ENCODE peak calls at places on chromosome 16, in ten cellular contexts. One of them, this sample, is unnamed.
A peak's percentile ranks its signal among the peaks of the same experiment; 100 is the strongest.

GRCh38 chr16:58186176-58186944 is 11.5 kb downstream of the CSNK2A2 start:
- DNase-seq in effector memory CD8-positive, alpha-beta T cell: no peak
- DNase-seq in nucleus accumbens: no peak
- DNase-seq in DMS153: no peak
- DNase-seq in CD8-positive, alpha-beta T cell: no peak
- DNase-seq in activated CD4-positive, alpha-beta T cell treated with anti-CD3 and anti-CD28 coated beads, Interleukin-2, amount 50 U/mL, for 48 hours: no peak
- DNase-seq in fibroblast of lung: no peak
- DNase-seq in HFFc6: no peak
- DNase-seq in NCI-H1092 treated with DMSO at 0.1 percent for 48 hours: no peak
- DNase-seq in GM12865: no peak
- DNase-seq in this sample: no peak

GRCh38 chr16:83508295-83508694 is 299.5 kb upstream of the HSBP1 start:
- DNase-seq in GM12865: no peak
- DNase-seq in DMS153: no peak
- DNase-seq in effector memory CD8-positive, alpha-beta T cell: no peak
- DNase-seq in NCI-H1092 treated with DMSO at 0.1 percent for 48 hours: no peak
- DNase-seq in nucleus accumbens: no peak
- DNase-seq in fibroblast of lung: no peak
- DNase-seq in CD8-positive, alpha-beta T cell: no peak
- DNase-seq in HFFc6: no peak
- DNase-seq in activated CD4-positive, alpha-beta T cell treated with anti-CD3 and anti-CD28 coated beads, Interleukin-2, amount 50 U/mL, for 48 hours: no peak
- DNase-seq in this sample: no peak

GRCh38 chr16:1749152-1750117 is 21.9 kb downstream of the NME3 start:
- DNase-seq in HFFc6: peak; percentile 34
- DNase-seq in fibroblast of lung: no peak
- DNase-seq in GM12865: no peak
- DNase-seq in effector memory CD8-positive, alpha-beta T cell: no peak
- DNase-seq in nucleus accumbens: no peak
- DNase-seq in CD8-positive, alpha-beta T cell: no peak
- DNase-seq in DMS153: no peak
- DNase-seq in activated CD4-positive, alpha-beta T cell treated with anti-CD3 and anti-CD28 coated beads, Interleukin-2, amount 50 U/mL, for 48 hours: no peak
- DNase-seq in NCI-H1092 treated with DMSO at 0.1 percent for 48 hours: no peak
- DNase-seq in this sample: no peak

GRCh38 chr16:89412811-89413210 is 77.5 kb downstream of the ANKRD11 start:
- DNase-seq in effector memory CD8-positive, alpha-beta T cell: no peak
- DNase-seq in NCI-H1092 treated with DMSO at 0.1 percent for 48 hours: no peak
- DNase-seq in activated CD4-positive, alpha-beta T cell treated with anti-CD3 and anti-CD28 coated beads, Interleukin-2, amount 50 U/mL, for 48 hours: no peak
- DNase-seq in GM12865: no peak
- DNase-seq in HFFc6: no peak
- DNase-seq in CD8-positive, alpha-beta T cell: no peak
- DNase-seq in fibroblast of lung: no peak
- DNase-seq in nucleus accumbens: no peak
- DNase-seq in DMS153: no peak
- DNase-seq in this sample: no peak

GRCh38 chr16:81040837-81041236 is 5.2 kb downstream of the ATMIN start:
- DNase-seq in effector memory CD8-positive, alpha-beta T cell: no peak
- DNase-seq in fibroblast of lung: no peak
- DNase-seq in nucleus accumbens: no peak
- DNase-seq in activated CD4-positive, alpha-beta T cell treated with anti-CD3 and anti-CD28 coated beads, Interleukin-2, amount 50 U/mL, for 48 hours: no peak
- DNase-seq in CD8-positive, alpha-beta T cell: no peak
- DNase-seq in GM12865: no peak
- DNase-seq in HFFc6: no peak
- DNase-seq in DMS153: no peak
- DNase-seq in NCI-H1092 treated with DMSO at 0.1 percent for 48 hours: no peak
- DNase-seq in this sample: no peak

GRCh38 chr16:82995927-82996441 is 369.2 kb downstream of the CDH13 start:
- DNase-seq in DMS153: peak; percentile 90
- DNase-seq in NCI-H1092 treated with DMSO at 0.1 percent for 48 hours: peak; percentile 79
- DNase-seq in effector memory CD8-positive, alpha-beta T cell: no peak
- DNase-seq in fibroblast of lung: peak; percentile 92
- DNase-seq in HFFc6: peak; percentile 62
- DNase-seq in CD8-positive, alpha-beta T cell: no peak
- DNase-seq in nucleus accumbens: no peak
- DNase-seq in GM12865: no peak
- DNase-seq in activated CD4-positive, alpha-beta T cell treated with anti-CD3 and anti-CD28 coated beads, Interleukin-2, amount 50 U/mL, for 48 hours: no peak
- DNase-seq in this sample: no peak

GRCh38 chr16:12062343-12063003 is 85.9 kb downstream of the SNX29 start:
- DNase-seq in activated CD4-positive, alpha-beta T cell treated with anti-CD3 and anti-CD28 coated beads, Interleukin-2, amount 50 U/mL, for 48 hours: no peak
- DNase-seq in DMS153: no peak
- DNase-seq in GM12865: no peak
- DNase-seq in nucleus accumbens: no peak
- DNase-seq in HFFc6: peak; percentile 96
- DNase-seq in CD8-positive, alpha-beta T cell: no peak
- DNase-seq in NCI-H1092 treated with DMSO at 0.1 percent for 48 hours: no peak
- DNase-seq in effector memory CD8-positive, alpha-beta T cell: no peak
- DNase-seq in fibroblast of lung: peak; percentile 87
- DNase-seq in this sample: peak; percentile 4

GRCh38 chr16:11955713-11956123 is 9.3 kb upstream of the TNFRSF17 start:
- DNase-seq in CD8-positive, alpha-beta T cell: no peak
- DNase-seq in activated CD4-positive, alpha-beta T cell treated with anti-CD3 and anti-CD28 coated beads, Interleukin-2, amount 50 U/mL, for 48 hours: no peak
- DNase-seq in NCI-H1092 treated with DMSO at 0.1 percent for 48 hours: no peak
- DNase-seq in nucleus accumbens: no peak
- DNase-seq in GM12865: no peak
- DNase-seq in DMS153: no peak
- DNase-seq in fibroblast of lung: peak; percentile 76
- DNase-seq in HFFc6: peak; percentile 98
- DNase-seq in effector memory CD8-positive, alpha-beta T cell: no peak
- DNase-seq in this sample: no peak

GRCh38 chr16:27928542-27928941 is 135.0 kb downstream of the GSG1L start:
- DNase-seq in GM12865: no peak
- DNase-seq in activated CD4-positive, alpha-beta T cell treated with anti-CD3 and anti-CD28 coated beads, Interleukin-2, amount 50 U/mL, for 48 hours: no peak
- DNase-seq in HFFc6: no peak
- DNase-seq in fibroblast of lung: no peak
- DNase-seq in nucleus accumbens: no peak
- DNase-seq in DMS153: no peak
- DNase-seq in CD8-positive, alpha-beta T cell: no peak
- DNase-seq in NCI-H1092 treated with DMSO at 0.1 percent for 48 hours: no peak
- DNase-seq in effector memory CD8-positive, alpha-beta T cell: no peak
- DNase-seq in this sample: no peak

GRCh38 chr16:11201498-11202259 is 54.3 kb downstream of the SOCS1 start:
- DNase-seq in effector memory CD8-positive, alpha-beta T cell: no peak
- DNase-seq in activated CD4-positive, alpha-beta T cell treated with anti-CD3 and anti-CD28 coated beads, Interleukin-2, amount 50 U/mL, for 48 hours: no peak
- DNase-seq in DMS153: no peak
- DNase-seq in NCI-H1092 treated with DMSO at 0.1 percent for 48 hours: no peak
- DNase-seq in CD8-positive, alpha-beta T cell: no peak
- DNase-seq in nucleus accumbens: no peak
- DNase-seq in GM12865: peak; percentile 36
- DNase-seq in fibroblast of lung: peak; percentile 72
- DNase-seq in HFFc6: peak; percentile 93
- DNase-seq in this sample: no peak

GRCh38 chr16:67546091-67546501 is 16.2 kb upstream of the CTCF start:
- DNase-seq in nucleus accumbens: no peak
- DNase-seq in DMS153: no peak
- DNase-seq in NCI-H1092 treated with DMSO at 0.1 percent for 48 hours: no peak
- DNase-seq in fibroblast of lung: no peak
- DNase-seq in activated CD4-positive, alpha-beta T cell treated with anti-CD3 and anti-CD28 coated beads, Interleukin-2, amount 50 U/mL, for 48 hours: no peak
- DNase-seq in HFFc6: no peak
- DNase-seq in GM12865: no peak
- DNase-seq in CD8-positive, alpha-beta T cell: no peak
- DNase-seq in effector memory CD8-positive, alpha-beta T cell: no peak
- DNase-seq in this sample: no peak

GRCh38 chr16:29806096-29806579 is at the start of gene MAZ:
- DNase-seq in CD8-positive, alpha-beta T cell: peak; percentile 69
- DNase-seq in GM12865: no peak
- DNase-seq in DMS153: peak; percentile 91
- DNase-seq in HFFc6: peak; percentile 85
- DNase-seq in fibroblast of lung: peak; percentile 94
- DNase-seq in effector memory CD8-positive, alpha-beta T cell: no peak
- DNase-seq in NCI-H1092 treated with DMSO at 0.1 percent for 48 hours: peak; percentile 94
- DNase-seq in nucleus accumbens: peak; percentile 50
- DNase-seq in activated CD4-positive, alpha-beta T cell treated with anti-CD3 and anti-CD28 coated beads, Interleukin-2, amount 50 U/mL, for 48 hours: no peak
- DNase-seq in this sample: peak; percentile 83

GRCh38 chr16:71568541-71568940 is 8.4 kb downstream of the TAT start:
- DNase-seq in activated CD4-positive, alpha-beta T cell treated with anti-CD3 and anti-CD28 coated beads, Interleukin-2, amount 50 U/mL, for 48 hours: no peak
- DNase-seq in DMS153: no peak
- DNase-seq in GM12865: no peak
- DNase-seq in fibroblast of lung: no peak
- DNase-seq in HFFc6: no peak
- DNase-seq in NCI-H1092 treated with DMSO at 0.1 percent for 48 hours: no peak
- DNase-seq in effector memory CD8-positive, alpha-beta T cell: no peak
- DNase-seq in CD8-positive, alpha-beta T cell: no peak
- DNase-seq in nucleus accumbens: no peak
- DNase-seq in this sample: no peak

GRCh38 chr16:85763616-85764015 is 12.7 kb upstream of the C16orf74 start:
- DNase-seq in activated CD4-positive, alpha-beta T cell treated with anti-CD3 and anti-CD28 coated beads, Interleukin-2, amount 50 U/mL, for 48 hours: no peak
- DNase-seq in effector memory CD8-positive, alpha-beta T cell: no peak
- DNase-seq in DMS153: no peak
- DNase-seq in HFFc6: no peak
- DNase-seq in GM12865: no peak
- DNase-seq in NCI-H1092 treated with DMSO at 0.1 percent for 48 hours: no peak
- DNase-seq in CD8-positive, alpha-beta T cell: no peak
- DNase-seq in fibroblast of lung: no peak
- DNase-seq in nucleus accumbens: no peak
- DNase-seq in this sample: no peak

GRCh38 chr16:48609453-48610023 is 442 bp downstream of the N4BP1 start:
- DNase-seq in GM12865: peak; percentile 69
- DNase-seq in NCI-H1092 treated with DMSO at 0.1 percent for 48 hours: peak; percentile 34
- DNase-seq in fibroblast of lung: peak; percentile 60
- DNase-seq in HFFc6: peak; percentile 45
- DNase-seq in CD8-positive, alpha-beta T cell: no peak
- DNase-seq in DMS153: no peak
- DNase-seq in effector memory CD8-positive, alpha-beta T cell: peak; percentile 49
- DNase-seq in nucleus accumbens: peak; percentile 52
- DNase-seq in activated CD4-positive, alpha-beta T cell treated with anti-CD3 and anti-CD28 coated beads, Interleukin-2, amount 50 U/mL, for 48 hours: peak; percentile 53
- DNase-seq in this sample: peak; percentile 75

GRCh38 chr16:430904-431303 is 5.5 kb downstream of the RAB11FIP3 start:
- DNase-seq in GM12865: no peak
- DNase-seq in nucleus accumbens: no peak
- DNase-seq in activated CD4-positive, alpha-beta T cell treated with anti-CD3 and anti-CD28 coated beads, Interleukin-2, amount 50 U/mL, for 48 hours: no peak
- DNase-seq in HFFc6: no peak
- DNase-seq in CD8-positive, alpha-beta T cell: no peak
- DNase-seq in DMS153: no peak
- DNase-seq in fibroblast of lung: no peak
- DNase-seq in NCI-H1092 treated with DMSO at 0.1 percent for 48 hours: no peak
- DNase-seq in effector memory CD8-positive, alpha-beta T cell: no peak
- DNase-seq in this sample: no peak

GRCh38 chr16:1941162-1941923 is 1.7 kb downstream of the MSRB1 start:
- DNase-seq in CD8-positive, alpha-beta T cell: no peak
- DNase-seq in DMS153: no peak
- DNase-seq in fibroblast of lung: peak; percentile 33
- DNase-seq in HFFc6: no peak
- DNase-seq in effector memory CD8-positive, alpha-beta T cell: no peak
- DNase-seq in GM12865: no peak
- DNase-seq in NCI-H1092 treated with DMSO at 0.1 percent for 48 hours: no peak
- DNase-seq in activated CD4-positive, alpha-beta T cell treated with anti-CD3 and anti-CD28 coated beads, Interleukin-2, amount 50 U/mL, for 48 hours: no peak
- DNase-seq in nucleus accumbens: no peak
- DNase-seq in this sample: no peak

GRCh38 chr16:71383054-71383773 is 24.7 kb downstream of the CALB2 start:
- DNase-seq in effector memory CD8-positive, alpha-beta T cell: no peak
- DNase-seq in HFFc6: peak; percentile 36
- DNase-seq in CD8-positive, alpha-beta T cell: no peak
- DNase-seq in GM12865: peak; percentile 11
- DNase-seq in DMS153: no peak
- DNase-seq in nucleus accumbens: no peak
- DNase-seq in activated CD4-positive, alpha-beta T cell treated with anti-CD3 and anti-CD28 coated beads, Interleukin-2, amount 50 U/mL, for 48 hours: no peak
- DNase-seq in NCI-H1092 treated with DMSO at 0.1 percent for 48 hours: no peak
- DNase-seq in fibroblast of lung: no peak
- DNase-seq in this sample: no peak

GRCh38 chr16:88940196-88941050 is 36.6 kb downstream of the CBFA2T3 start:
- DNase-seq in activated CD4-positive, alpha-beta T cell treated with anti-CD3 and anti-CD28 coated beads, Interleukin-2, amount 50 U/mL, for 48 hours: no peak
- DNase-seq in nucleus accumbens: no peak
- DNase-seq in fibroblast of lung: no peak
- DNase-seq in GM12865: peak; percentile 30
- DNase-seq in NCI-H1092 treated with DMSO at 0.1 percent for 48 hours: peak; percentile 43
- DNase-seq in DMS153: no peak
- DNase-seq in CD8-positive, alpha-beta T cell: no peak
- DNase-seq in HFFc6: no peak
- DNase-seq in effector memory CD8-positive, alpha-beta T cell: no peak
- DNase-seq in this sample: peak; percentile 69

GRCh38 chr16:1551166-1551565 is 17.7 kb downstream of the TMEM204 start:
- DNase-seq in nucleus accumbens: no peak
- DNase-seq in NCI-H1092 treated with DMSO at 0.1 percent for 48 hours: no peak
- DNase-seq in DMS153: no peak
- DNase-seq in CD8-positive, alpha-beta T cell: no peak
- DNase-seq in activated CD4-positive, alpha-beta T cell treated with anti-CD3 and anti-CD28 coated beads, Interleukin-2, amount 50 U/mL, for 48 hours: no peak
- DNase-seq in GM12865: no peak
- DNase-seq in HFFc6: no peak
- DNase-seq in fibroblast of lung: no peak
- DNase-seq in effector memory CD8-positive, alpha-beta T cell: no peak
- DNase-seq in this sample: no peak

GRCh38 chr16:70604407-70605283 is 41.7 kb upstream of the IL34 start:
- DNase-seq in HFFc6: no peak
- DNase-seq in effector memory CD8-positive, alpha-beta T cell: no peak
- DNase-seq in CD8-positive, alpha-beta T cell: no peak
- DNase-seq in fibroblast of lung: no peak
- DNase-seq in GM12865: no peak
- DNase-seq in DMS153: no peak
- DNase-seq in NCI-H1092 treated with DMSO at 0.1 percent for 48 hours: no peak
- DNase-seq in nucleus accumbens: no peak
- DNase-seq in activated CD4-positive, alpha-beta T cell treated with anti-CD3 and anti-CD28 coated beads, Interleukin-2, amount 50 U/mL, for 48 hours: no peak
- DNase-seq in this sample: no peak

GRCh38 chr16:85979605-85980004 is 80.6 kb downstream of the IRF8 start:
- DNase-seq in DMS153: no peak
- DNase-seq in activated CD4-positive, alpha-beta T cell treated with anti-CD3 and anti-CD28 coated beads, Interleukin-2, amount 50 U/mL, for 48 hours: no peak
- DNase-seq in GM12865: no peak
- DNase-seq in effector memory CD8-positive, alpha-beta T cell: no peak
- DNase-seq in fibroblast of lung: no peak
- DNase-seq in CD8-positive, alpha-beta T cell: no peak
- DNase-seq in NCI-H1092 treated with DMSO at 0.1 percent for 48 hours: no peak
- DNase-seq in nucleus accumbens: no peak
- DNase-seq in HFFc6: no peak
- DNase-seq in this sample: no peak

GRCh38 chr16:50680907-50681885 is at the start of gene SNX20:
- DNase-seq in effector memory CD8-positive, alpha-beta T cell: peak; percentile 57
- DNase-seq in nucleus accumbens: no peak
- DNase-seq in GM12865: peak; percentile 83
- DNase-seq in DMS153: no peak
- DNase-seq in activated CD4-positive, alpha-beta T cell treated with anti-CD3 and anti-CD28 coated beads, Interleukin-2, amount 50 U/mL, for 48 hours: peak; percentile 70
- DNase-seq in HFFc6: no peak
- DNase-seq in NCI-H1092 treated with DMSO at 0.1 percent for 48 hours: no peak
- DNase-seq in CD8-positive, alpha-beta T cell: peak; percentile 62
- DNase-seq in fibroblast of lung: no peak
- DNase-seq in this sample: peak; percentile 74

GRCh38 chr16:67888311-67888710 is 3.6 kb downstream of the NRN1L start:
- DNase-seq in GM12865: no peak
- DNase-seq in NCI-H1092 treated with DMSO at 0.1 percent for 48 hours: no peak
- DNase-seq in HFFc6: no peak
- DNase-seq in DMS153: no peak
- DNase-seq in nucleus accumbens: no peak
- DNase-seq in effector memory CD8-positive, alpha-beta T cell: no peak
- DNase-seq in activated CD4-positive, alpha-beta T cell treated with anti-CD3 and anti-CD28 coated beads, Interleukin-2, amount 50 U/mL, for 48 hours: no peak
- DNase-seq in CD8-positive, alpha-beta T cell: no peak
- DNase-seq in fibroblast of lung: no peak
- DNase-seq in this sample: no peak

GRCh38 chr16:87924937-87925670 is 11.2 kb downstream of the CA5A start:
- DNase-seq in NCI-H1092 treated with DMSO at 0.1 percent for 48 hours: peak; percentile 98
- DNase-seq in DMS153: peak; percentile 94
- DNase-seq in GM12865: no peak
- DNase-seq in nucleus accumbens: no peak
- DNase-seq in CD8-positive, alpha-beta T cell: no peak
- DNase-seq in effector memory CD8-positive, alpha-beta T cell: no peak
- DNase-seq in activated CD4-positive, alpha-beta T cell treated with anti-CD3 and anti-CD28 coated beads, Interleukin-2, amount 50 U/mL, for 48 hours: no peak
- DNase-seq in HFFc6: no peak
- DNase-seq in fibroblast of lung: no peak
- DNase-seq in this sample: no peak

GRCh38 chr16:23539984-23540816 is 16.9 kb downstream of the EARS2 start:
- DNase-seq in effector memory CD8-positive, alpha-beta T cell: no peak
- DNase-seq in nucleus accumbens: no peak
- DNase-seq in fibroblast of lung: no peak
- DNase-seq in NCI-H1092 treated with DMSO at 0.1 percent for 48 hours: peak; percentile 13
- DNase-seq in DMS153: peak; percentile 88
- DNase-seq in CD8-positive, alpha-beta T cell: no peak
- DNase-seq in GM12865: no peak
- DNase-seq in HFFc6: no peak
- DNase-seq in activated CD4-positive, alpha-beta T cell treated with anti-CD3 and anti-CD28 coated beads, Interleukin-2, amount 50 U/mL, for 48 hours: no peak
- DNase-seq in this sample: no peak

GRCh38 chr16:28527985-28528384 is 10.8 kb downstream of the NUPR1 start:
- DNase-seq in CD8-positive, alpha-beta T cell: no peak
- DNase-seq in effector memory CD8-positive, alpha-beta T cell: no peak
- DNase-seq in NCI-H1092 treated with DMSO at 0.1 percent for 48 hours: no peak
- DNase-seq in fibroblast of lung: no peak
- DNase-seq in DMS153: no peak
- DNase-seq in activated CD4-positive, alpha-beta T cell treated with anti-CD3 and anti-CD28 coated beads, Interleukin-2, amount 50 U/mL, for 48 hours: no peak
- DNase-seq in HFFc6: no peak
- DNase-seq in nucleus accumbens: no peak
- DNase-seq in GM12865: no peak
- DNase-seq in this sample: no peak

GRCh38 chr16:79317521-79317920 is 283.0 kb downstream of the MAF start:
- DNase-seq in activated CD4-positive, alpha-beta T cell treated with anti-CD3 and anti-CD28 coated beads, Interleukin-2, amount 50 U/mL, for 48 hours: no peak
- DNase-seq in fibroblast of lung: no peak
- DNase-seq in effector memory CD8-positive, alpha-beta T cell: no peak
- DNase-seq in CD8-positive, alpha-beta T cell: no peak
- DNase-seq in GM12865: no peak
- DNase-seq in DMS153: no peak
- DNase-seq in nucleus accumbens: no peak
- DNase-seq in NCI-H1092 treated with DMSO at 0.1 percent for 48 hours: no peak
- DNase-seq in HFFc6: no peak
- DNase-seq in this sample: no peak